ENCODE peak calls at places on chromosomes 11 and 22, in five cellular contexts. R, O, Q, E and S are unnamed samples.
A peak's percentile ranks its signal among the peaks of the same experiment; 100 is the strongest.

GRCh38 chr22:17860220-17860965 is 86.1 kb upstream of the BID start:
- DNase-seq in E (no peak), O (no peak), Q (no peak), R (no peak), S (no peak)

GRCh38 chr11:111765984-111766833 is at the start of gene PPP2R1B:
- DNase-seq in R (peak; percentile 62), E (peak; percentile 90), Q (peak; percentile 68), O (peak; percentile 85), S (peak; percentile 94)

GRCh38 chr11:61814242-61814957 is 2.4 kb downstream of the FADS1 start:
- DNase-seq in Q (peak; percentile 30), O (peak; percentile 51), R (peak; percentile 82), E (no peak), S (no peak)

GRCh38 chr11:109808569-109808968 is 284.6 kb upstream of the ZC3H12C start:
- DNase-seq in O (no peak), Q (no peak), R (no peak), E (no peak), S (no peak)

GRCh38 chr22:17891427-17892167 is 117.3 kb upstream of the BID start:
- DNase-seq in E (no peak), R (no peak), Q (peak; percentile 36), O (no peak), S (no peak)

GRCh38 chr22:34608716-34609115 is 457.2 kb upstream of the ISX start:
- DNase-seq in O (no peak), Q (no peak), R (no peak), E (no peak), S (no peak)

GRCh38 chr22:20781272-20781990 is 7.5 kb downstream of the SERPIND1 start:
- DNase-seq in R (no peak), O (no peak), Q (no peak), E (no peak), S (no peak)

GRCh38 chr22:49415219-49415951 is 412.3 kb downstream of the BRD1 start:
- DNase-seq in E (no peak), Q (no peak), R (no peak), O (no peak), S (no peak)

GRCh38 chr11:116696381-116696941 is 76.3 kb downstream of the BUD13 start:
- DNase-seq in O (no peak), E (peak; percentile 38), R (no peak), Q (no peak), S (peak; percentile 62)

GRCh38 chr11:128837627-128838026 is 29.5 kb downstream of the KCNJ1 start:
- DNase-seq in O (no peak), Q (no peak), R (no peak), E (no peak), S (no peak)

GRCh38 chr22:26579331-26579886 is 10.5 kb downstream of the TPST2 start:
- DNase-seq in O (no peak), R (no peak), Q (no peak), E (no peak), S (no peak)

GRCh38 chr11:67354314-67355022 is 1.1 kb upstream of the POLD4 start:
- DNase-seq in R (peak; percentile 98), Q (no peak), O (peak; percentile 97), E (peak; percentile 97), S (peak; percentile 98)

DNA sequence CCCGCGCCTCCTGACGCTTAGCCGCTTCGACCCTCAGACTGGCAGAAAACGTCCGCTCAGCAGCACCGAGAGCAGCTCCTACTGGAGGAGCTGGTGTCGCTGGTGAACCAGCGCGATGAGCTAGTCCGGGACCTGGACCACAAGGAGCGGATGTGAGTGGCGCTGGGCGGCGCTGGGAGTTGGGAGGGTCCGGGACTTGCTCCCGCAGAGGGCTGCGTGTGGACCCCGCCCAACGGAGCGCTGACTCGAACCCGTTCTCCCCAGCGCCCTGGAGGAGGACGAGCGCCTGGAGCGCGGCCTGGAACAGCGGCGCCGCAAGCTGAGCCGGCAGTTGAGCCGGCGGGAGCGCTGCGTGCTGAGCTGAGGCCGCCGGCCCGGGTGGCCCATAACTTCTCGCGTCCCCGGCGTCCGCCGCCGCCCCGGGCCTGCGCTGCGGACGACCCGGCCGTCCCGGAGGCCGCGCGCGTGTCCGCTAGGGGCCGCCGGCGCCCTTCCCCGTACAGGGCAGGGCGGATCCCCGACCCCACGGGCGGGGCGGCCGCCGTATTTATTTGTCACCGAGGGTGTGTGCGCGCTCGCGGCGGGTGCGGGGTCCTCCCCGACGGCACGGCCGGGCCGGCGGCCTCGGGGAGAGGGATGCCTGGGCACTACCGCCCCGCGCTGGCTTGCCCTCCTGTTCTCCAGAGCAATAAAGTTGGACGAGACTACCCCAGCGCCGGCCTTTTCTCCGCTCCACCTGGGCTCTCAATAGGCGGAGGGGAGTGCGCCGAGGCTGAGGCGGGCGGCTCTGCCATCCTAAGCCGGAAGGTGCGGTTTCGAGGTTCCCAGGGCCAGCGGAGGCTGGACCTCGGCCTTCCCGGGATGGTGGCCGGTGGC is 3.4 kb downstream of the KCNK7 start:
- DNase-seq in R (no peak), E (no peak), Q (peak; percentile 58), O (no peak), S (no peak)
- TF ChIP-seq CTCF in R (no peak), E (no peak), Q (no peak), O (no peak), S (no peak)

GRCh38 chr11:124633355-124633754 is 10.7 kb downstream of the TBRG1 start:
- DNase-seq in Q (no peak), E (no peak), O (no peak), R (peak; percentile 4), S (no peak)
- TF ChIP-seq CTCF in Q (peak; percentile 22), E (no peak), O (peak; percentile 44), R (peak; percentile 18), S (no peak)

GRCh38 chr22:38982008-38982927 is at the start of gene APOBEC3B:
- DNase-seq in Q (peak; percentile 18), E (peak; percentile 89), R (peak; percentile 91), O (peak; percentile 99), S (peak; percentile 94)

GRCh38 chr22:38986629-38987028 is 4.5 kb downstream of the APOBEC3B start:
- DNase-seq in E (no peak), Q (no peak), R (no peak), O (no peak), S (no peak)

GRCh38 chr22:38984224-38984623 is 2.1 kb downstream of the APOBEC3B start:
- DNase-seq in Q (no peak), R (peak; percentile 26), O (peak; percentile 74), E (no peak), S (no peak)

GRCh38 chr22:38981659-38982007 is 514 bp upstream of the APOBEC3B start:
- DNase-seq in O (no peak), E (no peak), R (no peak), Q (no peak), S (no peak)

DNA sequence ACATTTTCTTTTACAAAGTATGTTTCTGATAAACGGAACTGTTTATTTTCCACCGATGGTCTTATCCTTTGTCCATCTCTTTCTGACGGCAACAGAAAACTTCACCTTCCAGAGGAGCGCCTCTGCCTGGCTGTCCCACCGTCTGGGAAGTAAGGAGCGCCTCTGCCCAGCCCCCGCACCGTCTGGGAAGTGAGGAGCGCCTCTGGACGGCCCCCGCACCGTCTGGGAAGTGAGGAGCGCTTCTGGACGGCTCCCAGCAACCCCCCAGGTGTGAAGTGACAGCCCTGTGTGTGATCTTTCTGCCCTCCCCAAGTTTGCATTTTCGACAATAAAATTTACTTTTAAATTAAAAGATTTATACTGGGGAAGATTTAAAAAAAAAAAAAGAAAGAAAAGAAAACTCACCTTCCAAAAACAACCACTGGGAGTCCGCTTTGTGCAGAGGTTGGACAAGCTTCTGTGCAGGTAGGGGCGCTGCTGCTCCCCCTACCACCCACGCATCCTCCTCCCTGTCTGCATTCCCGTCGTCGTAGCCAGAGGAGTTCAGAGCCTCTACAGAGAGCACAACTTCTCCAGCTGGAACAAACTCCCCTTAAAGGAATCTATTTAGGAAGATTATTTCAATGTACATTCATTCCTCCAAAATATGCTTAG is 1.0 kb upstream of the APOBEC3B start:
- DNase-seq in R (peak; percentile 20), O (no peak), E (no peak), Q (no peak), S (no peak)
- TF ChIP-seq CTCF in R (no peak), O (peak; percentile 47), E (no peak), Q (peak; percentile 26), S (no peak)

DNA sequence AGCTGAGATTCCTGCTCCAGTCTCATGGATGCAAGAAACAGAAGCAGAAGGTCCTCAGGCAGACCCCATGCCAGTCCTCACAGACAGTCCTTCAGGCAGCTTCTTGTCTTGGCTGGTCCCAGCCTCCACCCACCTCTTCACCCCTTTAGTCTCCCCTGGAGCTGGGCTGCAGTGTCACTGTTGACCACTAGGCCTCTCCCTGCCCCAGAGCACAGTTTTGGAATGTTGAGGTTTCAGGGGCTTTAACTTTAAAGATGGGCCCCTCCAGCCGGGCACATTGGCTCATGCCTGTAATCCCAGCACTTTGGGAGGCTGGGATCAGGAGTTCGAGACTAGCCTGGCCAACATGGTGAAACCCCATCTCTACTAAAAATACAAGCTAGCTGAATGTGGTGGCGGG is 39.5 kb upstream of the GCAT start:
- DNase-seq in E (no peak), R (no peak), O (no peak), Q (no peak), S (no peak)
- TF ChIP-seq CTCF in E (no peak), R (no peak), O (peak; percentile 63), Q (peak; percentile 57), S (no peak)

DNA sequence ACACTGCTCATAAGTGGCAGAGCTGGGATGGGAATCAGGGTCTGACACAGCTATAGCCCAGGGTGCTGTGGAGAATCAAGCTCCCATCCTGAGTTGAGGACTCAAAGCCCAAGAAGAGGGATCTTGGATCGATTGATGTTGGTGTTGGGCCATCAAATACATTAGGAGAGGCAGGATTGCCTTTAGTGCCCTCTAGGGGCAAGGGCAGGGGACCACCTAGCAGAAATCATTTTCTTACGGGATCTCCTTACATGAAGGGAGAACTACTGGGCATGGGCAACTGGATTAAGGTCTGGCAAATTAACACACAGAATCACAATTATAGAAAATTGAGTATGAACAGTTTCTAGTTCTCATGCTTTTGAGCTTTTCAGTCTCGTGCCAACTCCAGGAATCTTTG is 24.9 kb upstream of the EMSY start:
- DNase-seq in Q (peak; percentile 22), O (no peak), E (no peak), R (peak; percentile 30), S (peak; percentile 44)
- TF ChIP-seq CTCF in Q (peak; percentile 46), O (peak; percentile 44), E (no peak), R (peak; percentile 35), S (no peak)

DNA sequence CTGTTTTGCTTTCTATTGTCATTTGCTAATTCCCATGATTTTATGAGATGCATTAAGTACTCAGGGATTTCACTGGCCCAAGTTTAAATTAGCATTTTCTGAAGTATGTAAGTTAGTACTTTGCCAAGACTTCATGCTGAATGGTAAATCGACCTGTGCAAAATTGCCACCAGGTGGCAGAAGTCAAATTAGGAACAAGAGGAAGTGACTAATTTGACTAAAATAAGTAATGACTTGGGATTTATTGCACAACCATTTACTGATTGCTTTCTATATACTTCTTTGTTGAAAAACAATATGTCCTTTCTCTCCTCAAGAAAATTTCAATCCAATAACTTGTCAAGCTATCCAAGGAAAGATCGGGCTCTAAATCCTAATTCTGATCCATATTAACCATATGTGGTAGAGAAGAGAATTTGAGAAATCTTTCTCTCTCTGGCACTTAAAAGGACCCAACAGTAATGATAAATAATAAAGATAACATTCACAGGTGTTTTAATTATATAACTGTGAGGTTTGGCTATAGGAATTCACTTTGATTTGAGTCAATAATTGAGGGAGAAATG is 253.7 kb upstream of the CHORDC1 start:
- DNase-seq in R (peak; percentile 54), O (peak; percentile 57), E (no peak), Q (peak; percentile 38), S (no peak)
- TF ChIP-seq CTCF in R (peak; percentile 46), O (peak; percentile 71), E (no peak), Q (peak; percentile 72), S (no peak)